ENCODE peak calls at places on chromosome 9, in six cellular contexts. L, E, I, B, G and X are unnamed samples.

GRCh38 chr9:134032456-134033222 is 7.4 kb downstream of the BRD3OS start:
- DNase-seq in I (no peak), B (no peak), E (no peak), L (no peak), G (no peak), X (no peak)

GRCh38 chr9:135379540-135380267 is 99.9 kb upstream of the PPP1R26 start:
- DNase-seq in L (no peak), G (no peak), E (no peak), I (peak), B (no peak), X (no peak)

GRCh38 chr9:76701441-76702031 is 62.7 kb upstream of the PCA3 start:
- DNase-seq in G (no peak), L (no peak), E (no peak), I (no peak), B (no peak), X (no peak)

GRCh38 chr9:94865599-94866456 is 139.3 kb downstream of the AOPEP start:
- DNase-seq in L (no peak), G (peak), I (no peak), B (no peak), E (no peak), X (peak)

GRCh38 chr9:138060881-138061280 is 183.3 kb downstream of the CACNA1B start:
- DNase-seq in I (no peak), L (no peak), B (no peak), G (no peak), E (no peak), X (peak)

GRCh38 chr9:130535818-130536521 is 43.4 kb upstream of the FUBP3 start:
- DNase-seq in B (no peak), G (peak), I (no peak), E (no peak), L (no peak), X (peak)

GRCh38 chr9:120432600-120432999 is 147.4 kb downstream of the CDK5RAP2 start:
- DNase-seq in G (no peak), I (no peak), E (no peak), L (no peak), B (no peak), X (no peak)

GRCh38 chr9:127452481-127453092 is 1.3 kb downstream of the LRSAM1 start:
- DNase-seq in L (no peak), I (peak), B (no peak), E (no peak), G (no peak), X (no peak)

GRCh38 chr9:93958121-93958874 is 3.1 kb upstream of the BARX1 start:
- DNase-seq in E (no peak), B (peak), G (no peak), L (no peak), I (no peak), X (peak)

GRCh38 chr9:87699835-87700234 is 26.1 kb upstream of the CTSL start:
- DNase-seq in L (no peak), E (no peak), B (no peak), I (no peak), G (no peak), X (no peak)

GRCh38 chr9:132768932-132769894 is 98.9 kb downstream of the GTF3C4 start:
- DNase-seq in E (peak), I (peak), B (peak), L (peak), G (peak), X (no peak)

GRCh38 chr9:86079421-86080111 is 19.8 kb downstream of the GOLM1 start:
- DNase-seq in I (peak), E (no peak), L (peak), G (peak), B (no peak), X (no peak)

GRCh38 chr9:123742009-123742767 is 187.7 kb downstream of the DENND1A start:
- DNase-seq in B (no peak), G (no peak), E (no peak), I (peak), L (no peak), X (peak)

GRCh38 chr9:116496167-116496566 is 190.9 kb upstream of the TRIM32 start:
- DNase-seq in E (no peak), B (no peak), L (no peak), G (no peak), I (no peak), X (no peak)

GRCh38 chr9:131915181-131915580 is 164.5 kb downstream of the MED27 start:
- DNase-seq in B (no peak), I (peak), L (no peak), E (no peak), G (no peak), X (no peak)

GRCh38 chr9:136004712-136005111 is 43.5 kb upstream of the UBAC1 start:
- DNase-seq in L (no peak), G (no peak), B (no peak), I (no peak), E (no peak), X (no peak)

GRCh38 chr9:35035851-35036701 is 36.3 kb downstream of the VCP start:
- DNase-seq in B (peak), I (no peak), L (no peak), E (no peak), G (no peak), X (no peak)